ENCODE peak calls at places on chromosomes 1 and 21, in eight cellular contexts. B is HCT116, L is Kasumi-1, Q is T1000, Z is PC-3, I is glomerular endothelial cell, V is cardiac muscle cell, R is anterior cingulate cortex. P is an unnamed sample.

GRCh38 chr1:59136541-59137335 is 160.2 kb upstream of the FGGY start:
- DNase-seq in B (no peak), L (no peak), Q (no peak), Z (no peak), I (no peak), V (no peak), R (no peak), P (peak; percentile 93)

GRCh38 chr1:201345081-201345355 is 32.5 kb downstream of the TNNT2 start:
- DNase-seq in B (no peak), L (no peak), Q (no peak), Z (no peak), I (no peak), V (no peak), R (no peak), P (no peak)

GRCh38 chr1:160007577-160008200 is 24.1 kb downstream of the PIGM start:
- DNase-seq in B (peak; percentile 31), L (peak; percentile 28), Q (no peak), Z (peak; percentile 85), I (no peak), V (peak; percentile 62), R (no peak), P (no peak)

GRCh38 chr1:9844106-9844505 is 20.3 kb upstream of the CLSTN1 start:
- DNase-seq in B (no peak), L (no peak), Q (no peak), Z (no peak), I (no peak), V (no peak), R (peak; percentile 42), P (no peak)

GRCh38 chr1:181104790-181105133 is 16.3 kb downstream of the IER5 start:
- DNase-seq in B (no peak), L (no peak), Q (peak; percentile 30), Z (no peak), I (no peak), V (peak; percentile 67), R (no peak), P (no peak)

GRCh38 chr1:39524591-39525365 is 33.3 kb downstream of the BMP8A start:
- DNase-seq in B (no peak), L (no peak), Q (no peak), Z (no peak), I (no peak), V (no peak), R (no peak), P (no peak)

GRCh38 chr21:43740497-43741156 is 21.7 kb downstream of the PDXK start:
- DNase-seq in B (no peak), L (no peak), Q (peak; percentile 58), Z (no peak), I (no peak), V (peak; percentile 87), R (peak; percentile 76), P (no peak)

GRCh38 chr1:41350055-41350378 is 11.2 kb upstream of the FOXO6 start:
- DNase-seq in B (no peak), L (no peak), Q (no peak), Z (no peak), I (no peak), V (no peak), R (no peak), P (no peak)

GRCh38 chr21:18840239-18840638 is 436.7 kb upstream of the TMPRSS15 start:
- DNase-seq in B (peak; percentile 0), L (peak; percentile 27), Q (no peak), Z (peak; percentile 75), I (no peak), V (no peak), R (no peak), P (no peak)

GRCh38 chr1:160862151-160863061 is at the start of gene CD244:
- DNase-seq in B (no peak), L (peak; percentile 95), Q (no peak), Z (peak; percentile 64), I (no peak), V (peak; percentile 77), R (no peak), P (no peak)

GRCh38 chr1:19620786-19621185 is 23.3 kb upstream of the NBL1 start:
- DNase-seq in B (no peak), L (no peak), Q (no peak), Z (no peak), I (no peak), V (no peak), R (no peak), P (no peak)

GRCh38 chr1:151612506-151613274 is 840 bp downstream of the SNX27 start:
- DNase-seq in B (no peak), L (peak; percentile 61), Q (no peak), Z (no peak), I (no peak), V (peak; percentile 35), R (no peak), P (no peak)

GRCh38 chr1:28776341-28776740 is 35.6 kb upstream of the OPRD1 start:
- DNase-seq in B (no peak), L (no peak), Q (no peak), Z (no peak), I (no peak), V (no peak), R (no peak), P (no peak)

GRCh38 chr21:41499920-41500319 is 8.0 kb downstream of the TMPRSS2 start:
- DNase-seq in B (no peak), L (no peak), Q (no peak), Z (no peak), I (no peak), V (no peak), R (no peak), P (no peak)

GRCh38 chr1:52551476-52552235 is 1.2 kb downstream of the TUT4 start:
- DNase-seq in B (no peak), L (peak; percentile 67), Q (no peak), Z (peak; percentile 51), I (peak; percentile 29), V (peak; percentile 16), R (no peak), P (peak; percentile 31)

GRCh38 chr1:9755441-9755995 is 68.2 kb downstream of the CLSTN1 start:
- DNase-seq in B (no peak), L (no peak), Q (no peak), Z (no peak), I (no peak), V (peak; percentile 12), R (no peak), P (no peak)

GRCh38 chr1:24465099-24465498 is 37.5 kb upstream of the RCAN3 start:
- DNase-seq in B (no peak), L (no peak), Q (no peak), Z (no peak), I (no peak), V (no peak), R (no peak), P (no peak)

GRCh38 chr1:186220911-186221310 is 154.1 kb downstream of the TPR start:
- DNase-seq in B (no peak), L (no peak), Q (no peak), Z (no peak), I (no peak), V (no peak), R (no peak), P (no peak)

GRCh38 chr1:156114919-156115513 is 505 bp downstream of the LMNA start:
- DNase-seq in B (no peak), L (no peak), Q (no peak), Z (peak; percentile 41), I (no peak), V (peak; percentile 58), R (no peak), P (no peak)

GRCh38 chr1:205578780-205579571 is 52.8 kb downstream of the ELK4 start:
- DNase-seq in B (no peak), L (no peak), Q (no peak), Z (peak; percentile 95), I (no peak), V (no peak), R (no peak), P (no peak)

GRCh38 chr1:235919797-235920475 is 53.2 kb upstream of the LYST start:
- DNase-seq in B (no peak), L (no peak), Q (peak; percentile 46), Z (peak; percentile 89), I (peak; percentile 41), V (no peak), R (no peak), P (no peak)

GRCh38 chr1:113765306-113765705 is 6.0 kb upstream of the PHTF1 start:
- DNase-seq in B (no peak), L (no peak), Q (no peak), Z (no peak), I (no peak), V (no peak), R (no peak), P (no peak)

GRCh38 chr1:152227310-152227928 is 3.4 kb upstream of the HRNR start:
- DNase-seq in B (no peak), L (peak; percentile 32), Q (no peak), Z (peak; percentile 23), I (no peak), V (no peak), R (no peak), P (no peak)

GRCh38 chr1:15753776-15754175 is 4.8 kb upstream of the FBLIM1 start:
- DNase-seq in B (no peak), L (no peak), Q (no peak), Z (no peak), I (no peak), V (no peak), R (no peak), P (no peak)

GRCh38 chr1:167425482-167425881 is 92.8 kb downstream of the CD247 start:
- DNase-seq in B (no peak), L (no peak), Q (no peak), Z (no peak), I (no peak), V (no peak), R (no peak), P (no peak)

GRCh38 chr1:43653893-43654292 is 3.9 kb downstream of the KDM4A start:
- DNase-seq in B (no peak), L (peak; percentile 54), Q (no peak), Z (no peak), I (no peak), V (no peak), R (no peak), P (no peak)

GRCh38 chr1:33256701-33257387 is 552 bp downstream of the ZNF362 start:
- DNase-seq in B (peak; percentile 22), L (peak; percentile 75), Q (peak; percentile 53), Z (peak; percentile 87), I (no peak), V (peak; percentile 59), R (no peak), P (peak; percentile 42)

GRCh38 chr1:119782541-119783338 is 14.0 kb upstream of the HMGCS2 start:
- DNase-seq in B (no peak), L (no peak), Q (no peak), Z (peak; percentile 89), I (no peak), V (no peak), R (no peak), P (no peak)

GRCh38 chr1:204600203-204600602 is 84.0 kb downstream of the MDM4 start:
- DNase-seq in B (no peak), L (no peak), Q (no peak), Z (no peak), I (no peak), V (no peak), R (no peak), P (no peak)

GRCh38 chr1:27141266-27142003 is 13.5 kb downstream of the SLC9A1 start:
- DNase-seq in B (no peak), L (no peak), Q (no peak), Z (peak; percentile 98), I (no peak), V (no peak), R (no peak), P (no peak)

GRCh38 chr1:107250169-107250568 is 109.3 kb downstream of the NTNG1 start:
- DNase-seq in B (no peak), L (no peak), Q (no peak), Z (peak; percentile 83), I (no peak), V (no peak), R (no peak), P (no peak)

GRCh38 chr1:207103892-207104373 is at the start of gene C4BPA:
- DNase-seq in B (no peak), L (no peak), Q (no peak), Z (no peak), I (no peak), V (no peak), R (no peak), P (no peak)

GRCh38 chr1:117674521-117675400 is 68.9 kb downstream of the TENT5C start:
- DNase-seq in B (no peak), L (peak; percentile 65), Q (no peak), Z (peak; percentile 43), I (no peak), V (no peak), R (no peak), P (no peak)

GRCh38 chr1:20727746-20728316 is 4.7 kb downstream of the SH2D5 start:
- DNase-seq in B (no peak), L (peak; percentile 31), Q (no peak), Z (no peak), I (no peak), V (no peak), R (no peak), P (no peak)